ENCODE peak calls at places on chromosome 5, in six cellular contexts. O is A673, G is mucosa of descending colon, C is GM06990, L is hepatocyte, W is BE2C. Z is an unnamed sample.

GRCh38 chr5:148909001-148909400 is 82.6 kb downstream of the ADRB2 start:
- DNase-seq in C (no peak), G (no peak), L (no peak), O (no peak), W (no peak), Z (no peak)

GRCh38 chr5:30103056-30104020 is 1090.1 kb upstream of the CDH6 start:
- DNase-seq in C (no peak), W (no peak), L (no peak), O (peak), G (no peak), Z (no peak)

GRCh38 chr5:151178372-151178771 is 20.8 kb upstream of the ANXA6 start:
- DNase-seq in C (no peak), G (no peak), W (no peak), O (no peak), L (no peak), Z (no peak)

GRCh38 chr5:92885950-92886349 is 695.1 kb downstream of the NR2F1-AS1 start:
- DNase-seq in O (no peak), L (no peak), W (peak), C (no peak), G (no peak), Z (no peak)

GRCh38 chr5:17190799-17191391 is 26.5 kb upstream of the BASP1 start:
- DNase-seq in O (peak), L (peak), G (no peak), C (no peak), W (no peak), Z (no peak)

GRCh38 chr5:65923339-65923738 is 3.0 kb upstream of the ERBIN start:
- DNase-seq in O (no peak), W (no peak), C (no peak), L (peak), G (no peak), Z (no peak)

GRCh38 chr5:14298126-14298847 is 155.1 kb downstream of the TRIO start:
- DNase-seq in W (no peak), G (no peak), C (no peak), O (peak), L (no peak), Z (no peak)

GRCh38 chr5:22889714-22890113 is 36.6 kb upstream of the CDH12 start:
- DNase-seq in G (no peak), L (no peak), O (peak), C (no peak), W (no peak), Z (peak)

GRCh38 chr5:178208540-178209227 is 4.4 kb downstream of the HNRNPAB start:
- DNase-seq in O (no peak), W (no peak), L (no peak), G (no peak), C (no peak), Z (no peak)

GRCh38 chr5:16461782-16462181 is 3.8 kb downstream of the ZNF622 start:
- DNase-seq in W (no peak), G (no peak), L (no peak), O (no peak), C (no peak), Z (no peak)

GRCh38 chr5:107636555-107636954 is 34.2 kb downstream of the EFNA5 start:
- DNase-seq in O (peak), C (no peak), W (no peak), L (peak), G (peak), Z (no peak)

GRCh38 chr5:113182658-113183344 is 206.2 kb downstream of the DCP2 start:
- DNase-seq in O (no peak), W (peak), G (no peak), C (no peak), L (no peak), Z (no peak)

GRCh38 chr5:119324842-119325241 is 31.0 kb upstream of the TNFAIP8 start:
- DNase-seq in L (no peak), W (no peak), O (no peak), C (no peak), G (no peak), Z (no peak)

GRCh38 chr5:176636426-176636825 is 6.0 kb downstream of the EIF4E1B start:
- DNase-seq in G (no peak), L (no peak), C (no peak), W (no peak), O (no peak), Z (no peak)

GRCh38 chr5:76403713-76403962 is 553 bp downstream of the IQGAP2 start:
- DNase-seq in G (no peak), W (no peak), C (peak), L (no peak), O (no peak), Z (no peak)

GRCh38 chr5:151101746-151102145 is 20.9 kb upstream of the TNIP1 start:
- DNase-seq in G (no peak), W (no peak), C (no peak), O (no peak), L (no peak), Z (no peak)

GRCh38 chr5:113614191-113614590 is 100.7 kb downstream of the YTHDC2 start:
- DNase-seq in W (no peak), C (no peak), G (no peak), L (no peak), O (no peak), Z (no peak)

GRCh38 chr5:141155540-141156374 is 5.9 kb downstream of the PCDHB6 start:
- DNase-seq in G (no peak), O (peak), C (no peak), W (no peak), L (no peak), Z (no peak)

GRCh38 chr5:40904205-40904993 is 4.9 kb upstream of the C7 start:
- DNase-seq in L (peak), W (peak), G (peak), C (no peak), O (peak), Z (peak)

GRCh38 chr5:151870820-151871219 is 53.8 kb downstream of the GLRA1 start:
- DNase-seq in L (no peak), C (no peak), O (peak), W (no peak), G (peak), Z (no peak)

GRCh38 chr5:32949571-32949970 is 238.4 kb downstream of the NPR3 start:
- DNase-seq in L (no peak), C (no peak), W (no peak), O (no peak), G (no peak), Z (no peak)

GRCh38 chr5:140632366-140633080 is 452 bp downstream of the CD14 start:
- DNase-seq in C (peak), O (peak), W (peak), L (no peak), G (peak), Z (peak)

GRCh38 chr5:29897916-29898315 is 1295.6 kb upstream of the CDH6 start:
- DNase-seq in W (no peak), G (no peak), C (no peak), O (no peak), L (no peak), Z (no peak)

GRCh38 chr5:132425009-132425937 is 55.8 kb downstream of the SLC22A5 start:
- DNase-seq in W (no peak), G (peak), L (peak), C (peak), O (no peak), Z (peak)

GRCh38 chr5:132425975-132426524 is 56.5 kb downstream of the SLC22A5 start:
- DNase-seq in O (no peak), L (no peak), W (no peak), C (no peak), G (no peak), Z (no peak)

GRCh38 chr5:132427285-132428146 is 58.0 kb downstream of the SLC22A5 start:
- DNase-seq in L (peak), W (no peak), G (peak), O (no peak), C (peak), Z (peak)

GRCh38 chr5:132428147-132428482 is 58.6 kb downstream of the SLC22A5 start:
- DNase-seq in O (peak), G (no peak), W (no peak), L (no peak), C (no peak), Z (no peak)

GRCh38 chr5:132426525-132427138 is 57.1 kb downstream of the SLC22A5 start:
- DNase-seq in L (peak), G (peak), O (no peak), W (peak), C (peak), Z (peak)
- TF ChIP-seq CTCF in L (peak), G (no peak), O (peak), W (peak), C (peak), Z (no peak)

GRCh38 chr5:55911784-55912653 is 60.9 kb downstream of the IL31RA start:
- DNase-seq in O (no peak), C (no peak), G (no peak), L (no peak), W (no peak), Z (no peak)
- TF ChIP-seq CTCF in O (no peak), C (no peak), G (no peak), L (no peak), W (no peak), Z (no peak)

DNA sequence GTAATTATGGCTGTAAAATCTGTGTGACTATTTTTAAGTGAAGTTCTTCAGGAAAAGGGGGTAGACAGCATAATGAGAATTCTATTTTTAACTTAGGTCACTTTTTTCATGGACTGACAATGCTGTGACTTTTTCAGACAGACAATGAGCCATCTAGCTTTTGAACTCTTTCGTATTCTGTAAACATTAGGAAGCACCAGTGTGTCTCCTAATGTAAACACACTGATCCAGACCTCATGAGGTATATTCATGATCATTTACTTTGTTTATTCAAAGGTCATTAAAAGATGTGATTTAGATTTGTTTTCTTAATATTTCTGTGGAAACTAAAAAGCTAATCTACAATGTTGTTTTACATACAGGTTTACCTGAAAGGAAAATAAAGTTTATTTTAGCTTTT is 352.6 kb downstream of the ADGRV1 start:
- DNase-seq in O (no peak), W (no peak), C (no peak), G (no peak), L (no peak), Z (no peak)
- TF ChIP-seq CTCF in O (no peak), W (no peak), C (no peak), G (no peak), L (no peak), Z (no peak)

GRCh38 chr5:81829242-81829641 is 78.3 kb upstream of the SSBP2 start:
- DNase-seq in O (no peak), G (no peak), L (no peak), W (no peak), C (no peak), Z (no peak)

GRCh38 chr5:81827522-81827921 is 76.6 kb upstream of the SSBP2 start:
- DNase-seq in L (no peak), O (no peak), C (no peak), G (no peak), W (no peak), Z (no peak)

GRCh38 chr5:81830602-81831001 is 79.7 kb upstream of the SSBP2 start:
- DNase-seq in L (no peak), G (no peak), W (no peak), C (no peak), O (no peak), Z (no peak)

GRCh38 chr5:81825237-81825636 is 74.3 kb upstream of the SSBP2 start:
- DNase-seq in C (no peak), O (peak), G (peak), L (peak), W (peak), Z (no peak)

DNA sequence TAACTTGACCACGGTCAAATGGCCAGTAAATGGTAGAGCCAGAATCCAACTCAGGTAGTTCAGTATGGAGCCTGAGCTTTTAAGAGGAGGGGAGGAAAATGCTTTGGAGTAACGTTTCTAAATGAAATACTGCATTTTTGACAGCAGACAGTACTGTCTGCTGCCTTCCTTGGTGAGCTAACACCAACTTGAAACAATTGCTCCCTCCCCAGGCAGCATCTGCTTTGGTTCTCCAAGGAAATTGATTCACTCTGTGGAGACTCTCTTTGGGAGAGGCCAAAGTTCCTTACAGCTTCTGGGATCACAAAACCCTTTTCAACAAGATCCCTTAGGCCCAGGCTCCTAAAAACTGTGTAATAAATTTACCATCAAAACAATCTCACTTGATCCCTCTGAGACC is 75.2 kb upstream of the SSBP2 start:
- DNase-seq in G (no peak), C (no peak), W (no peak), O (no peak), L (no peak), Z (no peak)
- TF ChIP-seq CTCF in G (no peak), C (no peak), W (no peak), O (no peak), L (no peak), Z (no peak)

GRCh38 chr5:180804129-180804601 is 1.6 kb upstream of the MGAT1 start:
- DNase-seq in C (no peak), L (no peak), G (no peak), W (no peak), O (no peak), Z (no peak)

GRCh38 chr5:180806351-180807011 is 3.9 kb upstream of the MGAT1 start:
- DNase-seq in L (no peak), G (no peak), W (peak), C (no peak), O (no peak), Z (no peak)

GRCh38 chr5:180801596-180802324 is 846 bp downstream of the MGAT1 start:
- DNase-seq in L (no peak), G (no peak), C (no peak), O (no peak), W (no peak), Z (no peak)

GRCh38 chr5:180802325-180803180 is at the start of gene MGAT1:
- DNase-seq in L (peak), O (peak), C (peak), G (peak), W (peak), Z (peak)

GRCh38 chr5:180803181-180804128 is 849 bp upstream of the MGAT1 start:
- DNase-seq in C (peak), G (peak), W (no peak), L (peak), O (peak), Z (peak)
- TF ChIP-seq CTCF in C (peak), G (no peak), W (no peak), L (peak), O (no peak), Z (no peak)

GRCh38 chr5:142206801-142207200 is 98.2 kb downstream of the NDFIP1 start:
- DNase-seq in L (no peak), O (peak), W (peak), C (no peak), G (no peak), Z (no peak)
- TF ChIP-seq CTCF in L (no peak), O (peak), W (peak), C (peak), G (no peak), Z (no peak)

Z was measured in GM20000.